ENCODE peak calls at places on chromosomes 4 and X, in seven cellular contexts. N, E, B, P, J, W and I are unnamed samples.
A peak's percentile ranks its signal among the peaks of the same experiment; 100 is the strongest.

GRCh38 chr4:182556576-182556975 is 313.4 kb downstream of the TENM3 start:
- DNase-seq in N (no peak), E (no peak), B (no peak), P (no peak), J (no peak), W (no peak), I (no peak)

GRCh38 chrX:11269996-11270395 is 23.2 kb upstream of the AMELX start:
- DNase-seq in N (no peak), E (no peak), B (no peak), P (no peak), J (no peak), W (no peak), I (no peak)

GRCh38 chr4:149102765-149103164 is 660.6 kb upstream of the NR3C2 start:
- DNase-seq in N (no peak), E (no peak), B (no peak), P (no peak), J (no peak), W (no peak), I (no peak)

GRCh38 chr4:70559216-70559830 is 32.7 kb upstream of the AMBN start:
- DNase-seq in N (no peak), E (peak; percentile 74), B (no peak), P (no peak), J (peak; percentile 64), W (peak; percentile 3), I (peak; percentile 42)

GRCh38 chr4:98657531-98658286 is 702 bp downstream of the TSPAN5 start:
- DNase-seq in N (no peak), E (peak; percentile 67), B (no peak), P (peak; percentile 47), J (peak; percentile 69), W (no peak), I (no peak)

GRCh38 chrX:68826113-68826980 is 2.5 kb upstream of the EFNB1 start:
- DNase-seq in N (no peak), E (no peak), B (no peak), P (no peak), J (peak; percentile 5), W (no peak), I (peak; percentile 26)

GRCh38 chrX:41600266-41600665 is 88.5 kb upstream of the GPR34 start:
- DNase-seq in N (no peak), E (no peak), B (no peak), P (no peak), J (peak; percentile 54), W (no peak), I (no peak)

GRCh38 chr4:67885727-67886126 is 1.9 kb upstream of the TMPRSS11D start:
- DNase-seq in N (no peak), E (peak; percentile 66), B (no peak), P (no peak), J (peak; percentile 70), W (no peak), I (no peak)

GRCh38 chr4:23504094-23504493 is 385.8 kb downstream of the PPARGC1A start:
- DNase-seq in N (no peak), E (no peak), B (no peak), P (no peak), J (no peak), W (no peak), I (no peak)

DNA sequence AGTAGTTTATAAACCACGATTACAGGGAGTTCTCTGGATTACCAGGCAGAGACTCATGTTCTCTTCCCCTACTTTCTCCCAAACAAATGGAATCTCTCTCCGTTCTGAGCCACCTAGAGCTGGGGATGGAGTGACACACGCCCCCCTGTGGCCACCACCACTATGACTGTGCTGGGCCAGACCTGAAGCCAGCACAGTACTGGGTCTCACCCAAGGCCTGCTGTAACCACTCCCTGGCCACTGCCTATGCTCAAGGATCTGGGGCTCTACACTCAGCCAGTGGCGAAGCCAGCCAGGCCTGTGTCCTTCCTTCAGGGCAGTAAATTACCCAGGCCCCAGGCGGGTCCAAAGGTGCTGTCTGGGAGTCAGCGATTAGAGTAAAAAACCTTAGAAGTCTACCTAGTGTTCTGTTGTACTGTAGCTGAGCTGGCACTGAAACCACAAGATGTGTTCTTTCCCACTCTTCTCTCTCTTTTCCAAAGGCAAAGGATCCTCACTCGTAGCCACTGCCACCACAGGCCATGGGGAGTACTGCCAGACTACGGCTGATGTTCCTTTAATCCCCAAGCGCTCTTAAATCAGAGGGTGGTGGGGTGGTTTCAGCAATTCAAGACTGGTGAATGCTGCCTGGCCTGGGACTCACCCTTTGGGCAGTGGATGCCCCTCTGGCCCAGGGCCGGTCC is 412.2 kb upstream of the ARX start:
- DNase-seq in N (no peak), E (peak; percentile 1), B (no peak), P (no peak), J (no peak), W (no peak), I (no peak)
- TF ChIP-seq CTCF in N (no peak), E (no peak), B (no peak), P (no peak), J (no peak), W (no peak), I (no peak)

GRCh38 chrX:45743081-45743533 is 542.4 kb upstream of the DIPK2B start:
- DNase-seq in N (no peak), E (peak; percentile 51), B (no peak), P (no peak), J (no peak), W (no peak), I (no peak)
- TF ChIP-seq CTCF in N (no peak), E (peak; percentile 32), B (no peak), P (no peak), J (peak; percentile 32), W (no peak), I (no peak)

GRCh38 chr4:165875446-165875845 is 2.4 kb downstream of the TLL1 start:
- DNase-seq in N (no peak), E (no peak), B (no peak), P (no peak), J (no peak), W (no peak), I (no peak)

GRCh38 chr4:165874072-165874798 is 1.2 kb downstream of the TLL1 start:
- DNase-seq in N (no peak), E (peak; percentile 50), B (no peak), P (no peak), J (peak; percentile 9), W (no peak), I (no peak)

GRCh38 chr4:165872443-165873297 is at the start of gene TLL1:
- DNase-seq in N (no peak), E (peak; percentile 51), B (no peak), P (no peak), J (peak; percentile 23), W (no peak), I (no peak)

GRCh38 chr4:165874799-165875371 is 1.8 kb downstream of the TLL1 start:
- DNase-seq in N (no peak), E (peak; percentile 36), B (no peak), P (peak; percentile 24), J (no peak), W (no peak), I (no peak)

GRCh38 chr4:165873298-165874071 is 448 bp downstream of the TLL1 start:
- DNase-seq in N (no peak), E (peak; percentile 45), B (no peak), P (peak; percentile 24), J (peak; percentile 12), W (no peak), I (no peak)
- TF ChIP-seq CTCF in N (no peak), E (no peak), B (no peak), P (no peak), J (no peak), W (no peak), I (no peak)

GRCh38 chr4:13837228-13837627 is 209.7 kb upstream of the BOD1L1 start:
- DNase-seq in N (no peak), E (no peak), B (no peak), P (no peak), J (no peak), W (no peak), I (no peak)
- TF ChIP-seq CTCF in N (no peak), E (no peak), B (no peak), P (no peak), J (no peak), W (no peak), I (no peak)

GRCh38 chrX:24079405-24079804 is 24.6 kb downstream of the EIF2S3 start:
- DNase-seq in N (no peak), E (no peak), B (no peak), P (no peak), J (no peak), W (no peak), I (no peak)

GRCh38 chrX:24085133-24085532 is 30.4 kb downstream of the EIF2S3 start:
- DNase-seq in N (no peak), E (no peak), B (no peak), P (no peak), J (peak; percentile 26), W (no peak), I (no peak)

GRCh38 chrX:24082446-24082845 is 27.7 kb downstream of the EIF2S3 start:
- DNase-seq in N (no peak), E (no peak), B (no peak), P (no peak), J (no peak), W (no peak), I (no peak)

GRCh38 chrX:24080670-24081069 is 25.9 kb downstream of the EIF2S3 start:
- DNase-seq in N (no peak), E (no peak), B (no peak), P (no peak), J (no peak), W (no peak), I (no peak)

GRCh38 chrX:24081661-24082154 is 27.0 kb downstream of the EIF2S3 start:
- DNase-seq in N (peak; percentile 49), E (peak; percentile 84), B (no peak), P (peak; percentile 70), J (peak; percentile 72), W (peak; percentile 10), I (no peak)
- TF ChIP-seq CTCF in N (no peak), E (peak; percentile 65), B (peak; percentile 49), P (peak; percentile 10), J (peak; percentile 60), W (peak; percentile 33), I (no peak)

GRCh38 chr4:104352211-104352610 is 142.5 kb downstream of the CXXC4 start:
- DNase-seq in N (no peak), E (no peak), B (no peak), P (no peak), J (no peak), W (no peak), I (no peak)
- TF ChIP-seq CTCF in N (no peak), E (no peak), B (no peak), P (no peak), J (no peak), W (no peak), I (no peak)

GRCh38 chr4:87649980-87650379 is at the start of gene DMP1:
- DNase-seq in N (no peak), E (no peak), B (no peak), P (no peak), J (no peak), W (no peak), I (no peak)

GRCh38 chr4:87644286-87644685 is 5.8 kb upstream of the DMP1 start:
- DNase-seq in N (no peak), E (no peak), B (no peak), P (no peak), J (no peak), W (no peak), I (no peak)
- TF ChIP-seq CTCF in N (no peak), E (no peak), B (no peak), P (no peak), J (peak; percentile 4), W (no peak), I (no peak)

DNA sequence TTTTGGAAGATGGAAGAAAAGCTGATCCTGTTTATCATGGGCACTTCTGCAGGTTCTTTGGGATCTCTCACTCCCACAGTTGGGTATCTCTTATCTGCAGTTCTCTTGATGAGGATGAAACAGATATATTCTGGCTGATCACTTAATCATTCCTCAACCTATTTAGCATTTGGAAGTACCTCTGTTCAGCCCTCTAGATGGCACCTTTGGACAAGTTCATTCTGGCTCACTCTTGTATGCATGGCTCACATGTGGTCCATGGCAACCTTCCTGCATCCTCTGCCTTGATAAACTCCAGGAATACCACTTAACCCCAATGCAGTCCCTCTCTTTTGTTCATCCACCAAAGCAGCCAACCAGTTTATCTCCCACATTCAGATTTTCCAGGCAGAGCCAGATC is 74.2 kb downstream of the SMARCA5 start:
- DNase-seq in N (no peak), E (peak; percentile 45), B (no peak), P (no peak), J (peak; percentile 19), W (no peak), I (no peak)
- TF ChIP-seq CTCF in N (no peak), E (no peak), B (no peak), P (no peak), J (no peak), W (no peak), I (no peak)